ENCODE peak calls at places on chromosomes 1 and 21, in seven cellular contexts. H is activated naive CD8-positive, alpha-beta T cell treated with anti-CD3 and anti-CD28 coated beads, Interleukin-2, amount 50 U/mL, for 16 hours; P is activated naive CD4-positive, alpha-beta T cell treated with anti-CD3 and anti-CD28 coated beads, Interleukin-2, amount 50 U/mL, for 72 hours; G is NCI-H1105; D is LoVo; J is G401; W is RPMI8226. O is an unnamed sample.

GRCh38 chr21:40841524-40842196 is 5.3 kb downstream of the DSCAM start:
- DNase-seq in W (peak), H (no peak), P (peak), J (peak), D (peak), G (peak), O (peak)

GRCh38 chr1:112866151-112866550 is 89.8 kb downstream of the SLC16A1 start:
- DNase-seq in P (no peak), J (no peak), H (no peak), D (peak), W (no peak), G (no peak), O (no peak)

GRCh38 chr1:38121231-38121680 is 74.7 kb upstream of the POU3F1 start:
- DNase-seq in W (no peak), P (no peak), H (no peak), J (no peak), G (no peak), D (no peak), O (no peak)

GRCh38 chr1:226082959-226083302 is 20.4 kb downstream of the H3-3A start:
- DNase-seq in P (peak), G (no peak), D (peak), H (no peak), J (peak), W (peak), O (no peak)

GRCh38 chr1:78715181-78715661 is 65.6 kb downstream of the IFI44 start:
- DNase-seq in J (no peak), P (no peak), W (no peak), H (no peak), G (no peak), D (no peak), O (no peak)

GRCh38 chr1:221723018-221723917 is 18.6 kb downstream of the DUSP10 start:
- DNase-seq in J (no peak), H (no peak), G (no peak), D (peak), W (no peak), P (no peak), O (no peak)

GRCh38 chr1:178275553-178275952 is 181.6 kb downstream of the RASAL2 start:
- DNase-seq in G (no peak), H (no peak), D (no peak), P (no peak), J (no peak), W (no peak), O (no peak)

GRCh38 chr1:27147842-27148518 is 6.9 kb downstream of the SLC9A1 start:
- DNase-seq in G (no peak), H (no peak), P (no peak), D (no peak), J (no peak), W (no peak), O (no peak)

GRCh38 chr1:156434976-156435550 is 65.5 kb downstream of the MEF2D start:
- DNase-seq in P (no peak), J (no peak), G (no peak), D (no peak), W (no peak), H (no peak), O (no peak)

GRCh38 chr1:214494706-214495105 is 56.7 kb downstream of the PTPN14 start:
- DNase-seq in H (no peak), D (peak), W (no peak), G (no peak), P (no peak), J (no peak), O (no peak)

GRCh38 chr1:113783254-113784103 is 24.2 kb upstream of the PHTF1 start:
- DNase-seq in G (no peak), H (no peak), W (peak), P (peak), J (peak), D (no peak), O (no peak)

GRCh38 chr1:225508538-225509375 is 80.9 kb upstream of the LBR start:
- DNase-seq in H (no peak), P (no peak), D (peak), G (no peak), J (peak), W (no peak), O (peak)

GRCh38 chr1:100982783-100983182 is 42.8 kb downstream of the DPH5 start:
- DNase-seq in G (no peak), D (no peak), P (no peak), H (no peak), W (no peak), J (no peak), O (no peak)

GRCh38 chr1:161738627-161739287 is 10.8 kb upstream of the DUSP12 start:
- DNase-seq in P (peak), H (no peak), G (peak), J (peak), D (peak), W (peak), O (no peak)

GRCh38 chr1:58592521-58593134 is 15.6 kb upstream of the TACSTD2 start:
- DNase-seq in P (no peak), D (peak), H (no peak), G (no peak), W (no peak), J (no peak), O (no peak)

GRCh38 chr1:6991271-6991670 is 206.0 kb downstream of the CAMTA1 start:
- DNase-seq in D (no peak), W (no peak), H (no peak), G (no peak), P (no peak), J (no peak), O (no peak)

GRCh38 chr1:2194319-2194897 is at the start of gene FAAP20:
- DNase-seq in H (no peak), D (peak), P (no peak), G (peak), W (peak), J (no peak), O (no peak)

GRCh38 chr1:180779584-180779983 is 133.1 kb upstream of the KIAA1614 start:
- DNase-seq in H (no peak), J (no peak), D (no peak), W (no peak), P (no peak), G (no peak), O (no peak)

GRCh38 chr1:25255711-25256577 is 8.7 kb upstream of the RSRP1 start:
- DNase-seq in G (no peak), D (no peak), J (no peak), P (no peak), W (no peak), H (no peak), O (no peak)

GRCh38 chr21:33229099-33229775 is 501 bp upstream of the IFNAR2 start:
- DNase-seq in J (no peak), P (no peak), G (no peak), H (no peak), W (peak), D (no peak), O (no peak)

GRCh38 chr1:44645466-44646244 is 28.6 kb downstream of the TMEM53 start:
- DNase-seq in G (no peak), W (no peak), J (peak), P (no peak), H (no peak), D (no peak), O (no peak)

GRCh38 chr1:151047591-151047924 is at the start of gene C1orf56:
- DNase-seq in J (peak), W (peak), D (peak), H (no peak), G (peak), P (peak), O (no peak)

GRCh38 chr1:236552901-236553300 is 29.1 kb downstream of the LGALS8 start:
- DNase-seq in G (no peak), P (no peak), J (no peak), D (no peak), W (no peak), H (no peak), O (no peak)

GRCh38 chr1:27403065-27403726 is 10.8 kb downstream of the GPR3 start:
- DNase-seq in H (no peak), G (no peak), W (no peak), J (no peak), P (no peak), D (no peak), O (no peak)

GRCh38 chr21:27359141-27359540 is 392.3 kb upstream of the ADAMTS5 start:
- DNase-seq in P (no peak), G (no peak), W (no peak), J (no peak), H (no peak), D (no peak), O (no peak)

GRCh38 chr1:61323681-61324328 is 241.4 kb downstream of the NFIA start:
- DNase-seq in P (no peak), W (no peak), H (no peak), J (no peak), G (no peak), D (no peak), O (no peak)

GRCh38 chr1:110084226-110085078 is 14.0 kb upstream of the ALX3 start:
- DNase-seq in J (no peak), W (peak), G (peak), H (no peak), P (peak), D (peak), O (no peak)

GRCh38 chr21:28256420-28256831 is 736.3 kb downstream of the LTN1 start:
- DNase-seq in H (no peak), W (no peak), G (no peak), J (no peak), D (peak), P (no peak), O (no peak)

O was measured in NCI-H1436 treated with DMSO at 0.1 percent for 48 hours.